ENCODE peak calls at places on chromosomes 1 and 21, in six cellular contexts. One of them, this sample, is unnamed.

GRCh38 chr1:109247401-109248365 is 1.7 kb upstream of the CELSR2 start:
- DNase-seq in heart right ventricle: no peak
- DNase-seq in CD8-positive, alpha-beta T cell: no peak
- DNase-seq in CD8-positive, alpha-beta memory T cell: no peak
- DNase-seq in left lung: no peak
- DNase-seq in astrocyte: no peak
- DNase-seq in this sample: no peak

GRCh38 chr1:192573499-192573898 is 2.1 kb upstream of the RGS1 start:
- DNase-seq in heart right ventricle: no peak
- DNase-seq in CD8-positive, alpha-beta T cell: no peak
- DNase-seq in left lung: no peak
- DNase-seq in astrocyte: peak; percentile 59
- DNase-seq in CD8-positive, alpha-beta memory T cell: no peak
- DNase-seq in this sample: no peak

GRCh38 chr1:233094691-233095090 is 144.3 kb downstream of the NTPCR start:
- DNase-seq in CD8-positive, alpha-beta memory T cell: no peak
- DNase-seq in astrocyte: peak; percentile 63
- DNase-seq in left lung: no peak
- DNase-seq in heart right ventricle: no peak
- DNase-seq in CD8-positive, alpha-beta T cell: no peak
- DNase-seq in this sample: no peak

GRCh38 chr21:31604591-31605190 is 54.8 kb upstream of the SOD1 start:
- DNase-seq in CD8-positive, alpha-beta memory T cell: peak; percentile 48
- DNase-seq in CD8-positive, alpha-beta T cell: peak; percentile 69
- DNase-seq in heart right ventricle: peak; percentile 66
- DNase-seq in astrocyte: peak; percentile 16
- DNase-seq in left lung: peak; percentile 60
- DNase-seq in this sample: peak; percentile 51

GRCh38 chr1:1344672-1345361 is 4.4 kb downstream of the DVL1 start:
- DNase-seq in CD8-positive, alpha-beta memory T cell: no peak
- DNase-seq in CD8-positive, alpha-beta T cell: no peak
- DNase-seq in astrocyte: peak; percentile 83
- DNase-seq in left lung: peak; percentile 71
- DNase-seq in heart right ventricle: no peak
- DNase-seq in this sample: no peak

GRCh38 chr1:119353851-119354250 is 14.7 kb upstream of the HAO2 start:
- DNase-seq in heart right ventricle: no peak
- DNase-seq in CD8-positive, alpha-beta memory T cell: no peak
- DNase-seq in CD8-positive, alpha-beta T cell: no peak
- DNase-seq in astrocyte: no peak
- DNase-seq in left lung: no peak
- DNase-seq in this sample: no peak

GRCh38 chr1:26132128-26132824 is 20.7 kb downstream of the PDIK1L start:
- DNase-seq in CD8-positive, alpha-beta T cell: no peak
- DNase-seq in left lung: no peak
- DNase-seq in astrocyte: no peak
- DNase-seq in heart right ventricle: no peak
- DNase-seq in CD8-positive, alpha-beta memory T cell: no peak
- DNase-seq in this sample: no peak

GRCh38 chr1:156657971-156658319 is 16.0 kb downstream of the BCAN start:
- DNase-seq in CD8-positive, alpha-beta T cell: no peak
- DNase-seq in astrocyte: no peak
- DNase-seq in left lung: no peak
- DNase-seq in CD8-positive, alpha-beta memory T cell: no peak
- DNase-seq in heart right ventricle: no peak
- DNase-seq in this sample: no peak

GRCh38 chr1:156096640-156097391 is 14.6 kb upstream of the MEX3A start:
- DNase-seq in astrocyte: peak; percentile 55
- DNase-seq in left lung: peak; percentile 91
- DNase-seq in heart right ventricle: peak; percentile 93
- DNase-seq in CD8-positive, alpha-beta T cell: peak; percentile 72
- DNase-seq in CD8-positive, alpha-beta memory T cell: peak; percentile 80
- DNase-seq in this sample: peak; percentile 89

GRCh38 chr1:32205401-32206370 is at the start of gene IQCC:
- DNase-seq in CD8-positive, alpha-beta memory T cell: peak; percentile 83
- DNase-seq in left lung: peak; percentile 89
- DNase-seq in CD8-positive, alpha-beta T cell: peak; percentile 78
- DNase-seq in heart right ventricle: peak; percentile 88
- DNase-seq in astrocyte: peak; percentile 59
- DNase-seq in this sample: peak; percentile 66

GRCh38 chr1:95407864-95408291 is 173.9 kb downstream of the RWDD3 start:
- DNase-seq in heart right ventricle: no peak
- DNase-seq in CD8-positive, alpha-beta memory T cell: no peak
- DNase-seq in left lung: no peak
- DNase-seq in astrocyte: no peak
- DNase-seq in CD8-positive, alpha-beta T cell: no peak
- DNase-seq in this sample: peak; percentile 6

GRCh38 chr1:209774592-209774991 is 9.8 kb downstream of the C1orf74 start:
- DNase-seq in left lung: no peak
- DNase-seq in astrocyte: no peak
- DNase-seq in CD8-positive, alpha-beta memory T cell: no peak
- DNase-seq in heart right ventricle: no peak
- DNase-seq in CD8-positive, alpha-beta T cell: no peak
- DNase-seq in this sample: no peak

GRCh38 chr1:111769517-111770146 is 13.9 kb downstream of the DDX20 start:
- DNase-seq in astrocyte: peak; percentile 43
- DNase-seq in CD8-positive, alpha-beta T cell: peak; percentile 28
- DNase-seq in heart right ventricle: no peak
- DNase-seq in CD8-positive, alpha-beta memory T cell: peak; percentile 38
- DNase-seq in left lung: no peak
- DNase-seq in this sample: no peak

GRCh38 chr1:183310753-183311465 is 107.3 kb downstream of the NMNAT2 start:
- DNase-seq in CD8-positive, alpha-beta memory T cell: no peak
- DNase-seq in heart right ventricle: no peak
- DNase-seq in astrocyte: peak; percentile 49
- DNase-seq in CD8-positive, alpha-beta T cell: no peak
- DNase-seq in left lung: no peak
- DNase-seq in this sample: no peak

GRCh38 chr1:236395780-236396664 is 1.9 kb downstream of the EDARADD start:
- DNase-seq in CD8-positive, alpha-beta memory T cell: no peak
- DNase-seq in left lung: no peak
- DNase-seq in astrocyte: no peak
- DNase-seq in CD8-positive, alpha-beta T cell: no peak
- DNase-seq in heart right ventricle: no peak
- DNase-seq in this sample: no peak

GRCh38 chr21:46393941-46394818 is 64.5 kb upstream of the DIP2A start:
- DNase-seq in CD8-positive, alpha-beta memory T cell: no peak
- DNase-seq in CD8-positive, alpha-beta T cell: no peak
- DNase-seq in left lung: no peak
- DNase-seq in heart right ventricle: no peak
- DNase-seq in astrocyte: no peak
- DNase-seq in this sample: no peak

GRCh38 chr1:59113876-59114457 is 182.9 kb upstream of the FGGY start:
- DNase-seq in left lung: no peak
- DNase-seq in CD8-positive, alpha-beta T cell: no peak
- DNase-seq in heart right ventricle: no peak
- DNase-seq in astrocyte: peak; percentile 24
- DNase-seq in CD8-positive, alpha-beta memory T cell: no peak
- DNase-seq in this sample: no peak

GRCh38 chr1:59110287-59110686 is 186.6 kb upstream of the FGGY start:
- DNase-seq in astrocyte: no peak
- DNase-seq in left lung: no peak
- DNase-seq in CD8-positive, alpha-beta T cell: no peak
- DNase-seq in heart right ventricle: no peak
- DNase-seq in CD8-positive, alpha-beta memory T cell: no peak
- DNase-seq in this sample: no peak

GRCh38 chr1:59116920-59117542 is 179.9 kb upstream of the FGGY start:
- DNase-seq in CD8-positive, alpha-beta T cell: no peak
- DNase-seq in heart right ventricle: no peak
- DNase-seq in CD8-positive, alpha-beta memory T cell: no peak
- DNase-seq in astrocyte: peak; percentile 63
- DNase-seq in left lung: no peak
- DNase-seq in this sample: no peak

DNA sequence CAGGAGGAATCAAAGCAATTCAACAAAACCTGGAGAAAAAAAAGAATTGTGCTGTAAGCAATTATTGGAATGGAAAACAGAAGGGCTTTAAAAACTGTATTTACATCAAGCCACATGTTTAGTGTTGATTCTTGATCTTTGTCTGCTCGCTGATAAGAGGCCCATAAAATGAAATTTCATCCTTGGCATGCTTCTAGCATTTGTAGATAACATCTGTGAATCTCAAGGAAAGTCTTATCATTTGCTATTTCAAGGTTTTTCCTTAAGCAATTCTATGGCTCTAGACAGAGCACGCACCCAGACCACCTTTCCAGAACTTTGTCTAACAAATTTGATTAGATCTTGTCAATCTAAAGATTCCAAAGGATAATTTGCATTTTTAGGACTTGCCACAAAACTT is 181.0 kb upstream of the FGGY start:
- DNase-seq in left lung: no peak
- DNase-seq in CD8-positive, alpha-beta memory T cell: no peak
- DNase-seq in heart right ventricle: no peak
- DNase-seq in CD8-positive, alpha-beta T cell: no peak
- DNase-seq in astrocyte: no peak
- DNase-seq in this sample: no peak
- H3K27ac ChIP-seq in left lung: no peak overlapping the region
- H3K27ac ChIP-seq in CD8-positive, alpha-beta memory T cell: no peak overlapping the region
- H3K27ac ChIP-seq in heart right ventricle: no peak overlapping the region
- H3K27ac ChIP-seq in CD8-positive, alpha-beta T cell: no peak overlapping the region
- H3K27ac ChIP-seq in astrocyte: no peak overlapping the region
- H3K27ac ChIP-seq in this sample: no peak overlapping the region

GRCh38 chr1:179061360-179062282 is 20.2 kb upstream of the TOR3A start:
- DNase-seq in astrocyte: no peak
- DNase-seq in heart right ventricle: no peak
- DNase-seq in left lung: no peak
- DNase-seq in CD8-positive, alpha-beta memory T cell: no peak
- DNase-seq in CD8-positive, alpha-beta T cell: no peak
- DNase-seq in this sample: no peak
- H3K27ac ChIP-seq in astrocyte: no peak overlapping the region
- H3K27ac ChIP-seq in heart right ventricle: no peak overlapping the region
- H3K27ac ChIP-seq in left lung: no peak overlapping the region
- H3K27ac ChIP-seq in CD8-positive, alpha-beta memory T cell: no peak overlapping the region
- H3K27ac ChIP-seq in CD8-positive, alpha-beta T cell: no peak overlapping the region
- H3K27ac ChIP-seq in this sample: no peak overlapping the region

GRCh38 chr1:220769205-220769604 is 17.5 kb upstream of the MTARC1 start:
- DNase-seq in left lung: no peak
- DNase-seq in heart right ventricle: no peak
- DNase-seq in CD8-positive, alpha-beta T cell: no peak
- DNase-seq in CD8-positive, alpha-beta memory T cell: no peak
- DNase-seq in astrocyte: no peak
- DNase-seq in this sample: no peak

GRCh38 chr1:220764757-220765156 is 16.6 kb downstream of the MTARC2 start:
- DNase-seq in CD8-positive, alpha-beta memory T cell: no peak
- DNase-seq in heart right ventricle: no peak
- DNase-seq in left lung: no peak
- DNase-seq in astrocyte: no peak
- DNase-seq in CD8-positive, alpha-beta T cell: no peak
- DNase-seq in this sample: no peak

GRCh38 chr1:220767312-220768126 is 19.2 kb upstream of the MTARC1 start:
- DNase-seq in left lung: no peak
- DNase-seq in CD8-positive, alpha-beta memory T cell: no peak
- DNase-seq in heart right ventricle: no peak
- DNase-seq in astrocyte: no peak
- DNase-seq in CD8-positive, alpha-beta T cell: no peak
- DNase-seq in this sample: no peak

GRCh38 chr1:220770245-220770913 is 16.3 kb upstream of the MTARC1 start:
- DNase-seq in CD8-positive, alpha-beta memory T cell: no peak
- DNase-seq in heart right ventricle: no peak
- DNase-seq in left lung: no peak
- DNase-seq in CD8-positive, alpha-beta T cell: no peak
- DNase-seq in astrocyte: no peak
- DNase-seq in this sample: no peak

DNA sequence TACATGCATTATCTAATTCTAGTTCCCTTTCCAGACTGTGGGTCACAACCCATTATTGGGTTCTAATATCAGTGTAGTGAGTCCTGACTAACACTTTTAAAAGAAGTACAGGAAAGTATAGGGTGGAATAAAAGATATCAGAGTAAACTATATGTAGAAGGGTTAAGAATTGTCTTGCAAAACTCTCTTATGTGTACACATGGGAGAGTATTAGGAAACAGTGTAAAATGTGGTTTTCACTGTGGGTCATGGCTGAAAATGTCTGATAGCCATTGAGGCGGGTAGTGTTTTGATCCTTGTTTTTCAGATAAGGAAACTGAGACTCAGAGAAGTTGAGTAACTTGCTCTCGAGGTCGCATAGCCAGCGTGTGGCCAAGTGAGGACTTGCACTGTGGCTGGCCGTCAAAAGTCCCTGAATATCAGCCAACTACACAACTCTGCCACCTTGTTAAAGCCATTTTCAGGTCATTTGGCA is 18.5 kb upstream of the MTARC1 start:
- DNase-seq in CD8-positive, alpha-beta memory T cell: no peak
- DNase-seq in CD8-positive, alpha-beta T cell: no peak
- DNase-seq in left lung: no peak
- DNase-seq in astrocyte: no peak
- DNase-seq in heart right ventricle: no peak
- DNase-seq in this sample: no peak
- H3K27ac ChIP-seq in CD8-positive, alpha-beta memory T cell: no peak overlapping the region
- H3K27ac ChIP-seq in CD8-positive, alpha-beta T cell: no peak overlapping the region
- H3K27ac ChIP-seq in left lung: peak overlapping the region; percentile 57
- H3K27ac ChIP-seq in astrocyte: no peak overlapping the region
- H3K27ac ChIP-seq in heart right ventricle: peak overlapping the region; percentile 61
- H3K27ac ChIP-seq in this sample: no peak overlapping the region

GRCh38 chr1:206584265-206584648 is 28.0 kb downstream of the EIF2D start:
- DNase-seq in heart right ventricle: no peak
- DNase-seq in astrocyte: no peak
- DNase-seq in CD8-positive, alpha-beta T cell: no peak
- DNase-seq in CD8-positive, alpha-beta memory T cell: no peak
- DNase-seq in left lung: no peak
- DNase-seq in this sample: no peak
- H3K27ac ChIP-seq in heart right ventricle: no peak overlapping the region
- H3K27ac ChIP-seq in astrocyte: no peak overlapping the region
- H3K27ac ChIP-seq in CD8-positive, alpha-beta T cell: no peak overlapping the region
- H3K27ac ChIP-seq in CD8-positive, alpha-beta memory T cell: no peak overlapping the region
- H3K27ac ChIP-seq in left lung: no peak overlapping the region
- H3K27ac ChIP-seq in this sample: no peak overlapping the region

DNA sequence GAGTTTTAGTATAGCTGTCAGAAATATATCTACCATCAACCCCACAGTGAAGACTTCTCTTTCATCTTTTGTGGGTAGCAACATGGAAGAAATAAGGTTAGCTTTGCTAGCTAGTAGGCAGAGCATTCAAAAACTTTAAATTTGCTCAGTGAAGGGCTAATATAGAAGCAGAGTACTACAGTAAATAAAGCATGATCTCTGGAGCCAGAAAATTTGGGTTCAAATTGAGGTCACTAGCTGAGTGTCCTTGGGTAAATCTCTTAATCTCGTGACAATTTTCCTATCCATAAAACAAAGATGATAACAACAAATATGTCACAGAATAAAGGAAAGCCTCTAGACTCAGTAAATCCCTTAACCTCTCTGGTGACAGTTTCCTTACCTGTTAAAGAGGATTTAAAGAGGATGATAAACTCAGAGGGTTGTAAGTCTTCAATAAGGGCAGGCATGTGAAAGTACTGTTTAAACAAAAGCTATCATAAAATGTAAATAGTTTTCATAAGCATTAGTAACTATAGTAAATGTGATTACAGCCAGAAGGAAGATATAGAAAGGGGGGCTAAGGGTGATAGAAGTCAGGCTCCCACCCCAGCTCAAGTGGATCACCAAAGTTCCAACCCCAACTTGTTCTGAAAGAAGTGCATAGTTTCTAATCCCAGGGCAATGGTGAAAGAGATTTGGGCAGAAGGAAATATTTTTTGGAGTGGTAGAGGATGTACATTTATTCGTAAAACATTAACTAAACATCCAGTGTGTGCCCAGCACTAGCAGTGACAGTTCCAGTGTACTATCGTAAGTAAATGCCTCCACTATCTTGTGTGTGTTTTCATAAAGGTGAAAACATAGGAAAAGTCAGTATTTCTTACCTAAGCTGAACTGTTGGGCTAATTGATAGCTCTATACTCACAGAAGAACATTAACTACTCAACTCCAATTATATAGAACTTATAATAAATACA is 24.8 kb downstream of the TM2D1 start:
- DNase-seq in heart right ventricle: no peak
- DNase-seq in CD8-positive, alpha-beta T cell: no peak
- DNase-seq in astrocyte: no peak
- DNase-seq in left lung: no peak
- DNase-seq in CD8-positive, alpha-beta memory T cell: no peak
- DNase-seq in this sample: no peak
- H3K27ac ChIP-seq in heart right ventricle: no peak overlapping the region
- H3K27ac ChIP-seq in CD8-positive, alpha-beta T cell: no peak overlapping the region
- H3K27ac ChIP-seq in astrocyte: no peak overlapping the region
- H3K27ac ChIP-seq in left lung: no peak overlapping the region
- H3K27ac ChIP-seq in CD8-positive, alpha-beta memory T cell: no peak overlapping the region
- H3K27ac ChIP-seq in this sample: no peak overlapping the region